ENCODE peak calls at places on chromosomes 2 and 18, in four cellular contexts. Z, O, T and A are unnamed samples.

GRCh38 chr18:9120796-9121195 is 15.8 kb upstream of the ANKRD12 start:
- DNase-seq in Z (no peak), O (no peak), T (no peak), A (no peak)

GRCh38 chr2:152050345-152050744 is 48.5 kb downstream of the CACNB4 start:
- DNase-seq in Z (no peak), O (no peak), T (no peak), A (no peak)

GRCh38 chr2:172307800-172308199 is 119.6 kb upstream of the ITGA6 start:
- DNase-seq in Z (no peak), O (no peak), T (no peak), A (no peak)

GRCh38 chr2:128427356-128427755 is 108.7 kb upstream of the HS6ST1 start:
- DNase-seq in Z (no peak), O (no peak), T (no peak), A (no peak)

GRCh38 chr2:172701250-172701649 is 34.4 kb upstream of the RAPGEF4 start:
- DNase-seq in Z (peak), O (no peak), T (no peak), A (peak)

GRCh38 chr18:824179-824578 is 12.1 kb upstream of the YES1 start:
- DNase-seq in Z (no peak), O (no peak), T (no peak), A (no peak)

GRCh38 chr18:37282386-37283037 is 283.1 kb downstream of the CELF4 start:
- DNase-seq in Z (no peak), O (no peak), T (no peak), A (no peak)

GRCh38 chr2:54455584-54456525 is at the start of gene SPTBN1:
- DNase-seq in Z (peak), O (peak), T (no peak), A (peak)

GRCh38 chr2:214196260-214196659 is 214.6 kb upstream of the VWC2L start:
- DNase-seq in Z (no peak), O (no peak), T (no peak), A (no peak)

GRCh38 chr2:119250891-119251290 is 27.3 kb downstream of the STEAP3 start:
- DNase-seq in Z (no peak), O (peak), T (no peak), A (no peak)

GRCh38 chr2:62309081-62309464 is 113.2 kb downstream of the B3GNT2 start:
- DNase-seq in Z (no peak), O (no peak), T (no peak), A (no peak)